ENCODE peak calls at places on chromosomes 7 and 10, in four cellular contexts. J is stimulated activated CD4-positive, alpha-beta T cell treated with anti-CD3 and anti-CD28 coated beads, Interleukin-4, amount 100 ng/mL, for 24 hours; E is AG04450; H is tibial nerve. X is an unnamed sample.

GRCh38 chr10:84076047-84076388 is 63.3 kb upstream of the GHITM start:
- DNase-seq in J (no peak), E (peak; percentile 36), H (no peak), X (no peak)

GRCh38 chr10:128898133-128898915 is 568.7 kb upstream of the MGMT start:
- DNase-seq in J (no peak), E (no peak), H (no peak), X (no peak)

GRCh38 chr10:29861811-29862505 is 197.4 kb downstream of the JCAD start:
- DNase-seq in J (no peak), E (no peak), H (no peak), X (no peak)

GRCh38 chr10:87634311-87634710 is 25.4 kb upstream of the PAPSS2 start:
- DNase-seq in J (no peak), E (no peak), H (no peak), X (no peak)

GRCh38 chr10:112950714-112951348 is 784 bp downstream of the TCF7L2 start:
- DNase-seq in J (peak; percentile 4), E (no peak), H (peak; percentile 24), X (no peak)

GRCh38 chr10:107163904-107164861 is at the start of gene SORCS1:
- DNase-seq in J (no peak), E (no peak), H (no peak), X (no peak)

GRCh38 chr7:6026011-6026819 is 5.0 kb upstream of the ANKRD61 start:
- DNase-seq in J (peak; percentile 58), E (no peak), H (peak; percentile 36), X (peak; percentile 52)

GRCh38 chr7:13560441-13560840 is 429.0 kb downstream of the ETV1 start:
- DNase-seq in J (no peak), E (peak; percentile 49), H (no peak), X (no peak)

GRCh38 chr7:142807855-142808460 is 37.2 kb downstream of the PRSS2 start:
- DNase-seq in J (peak; percentile 69), E (no peak), H (no peak), X (peak; percentile 71)

GRCh38 chr10:93039721-93040120 is 20.9 kb upstream of the CYP26C1 start:
- DNase-seq in J (no peak), E (no peak), H (no peak), X (no peak)

GRCh38 chr7:70944516-70944915 is 187.4 kb upstream of the GALNT17 start:
- DNase-seq in J (no peak), E (no peak), H (no peak), X (no peak)

GRCh38 chr10:63765126-63765525 is 243.9 kb downstream of the REEP3 start:
- DNase-seq in J (no peak), E (no peak), H (no peak), X (no peak)

GRCh38 chr10:102504179-102504975 is 605 bp downstream of the SUFU start:
- DNase-seq in J (peak; percentile 25), E (no peak), H (peak; percentile 8), X (peak; percentile 17)

X was measured in T-helper 2 cell treated with Interferon-gamma antibody and Interleukin-4, amounts not matched to agents 5 μg/mL and 100 μg/mL, for 36 hours.